ENCODE peak calls at places on chromosomes 11 and 22, in seven cellular contexts. V is fibroblast of lung, C is testis, Z is A673, N is lower leg skin, P is prostate gland, H is right atrium auricular region. J is an unnamed sample.

GRCh38 chr11:85805387-85805786 is 5.6 kb downstream of the SYTL2 start:
- DNase-seq in V (peak), C (no peak), Z (no peak), N (no peak), P (no peak), H (no peak), J (no peak)

GRCh38 chr11:12282676-12283075 is 94.7 kb upstream of the PARVA start:
- DNase-seq in V (peak), C (no peak), Z (no peak), N (no peak), P (no peak), H (no peak), J (no peak)

GRCh38 chr11:72831521-72832300 is 17.5 kb downstream of the ATG16L2 start:
- DNase-seq in V (peak), C (peak), Z (peak), N (peak), P (peak), H (peak), J (no peak)

GRCh38 chr11:33703234-33703633 is 2.6 kb upstream of the C11orf91 start:
- DNase-seq in V (no peak), C (no peak), Z (no peak), N (no peak), P (no peak), H (no peak), J (no peak)

GRCh38 chr11:71145368-71145767 is 107.0 kb downstream of the SHANK2 start:
- DNase-seq in V (no peak), C (no peak), Z (no peak), N (no peak), P (no peak), H (no peak), J (no peak)

GRCh38 chr11:114738954-114739353 is 60.6 kb downstream of the NXPE2 start:
- DNase-seq in V (peak), C (peak), Z (peak), N (no peak), P (peak), H (no peak), J (peak)

GRCh38 chr11:93082900-93083299 is 113.4 kb downstream of the MTNR1B start:
- DNase-seq in V (no peak), C (no peak), Z (no peak), N (no peak), P (no peak), H (no peak), J (no peak)

GRCh38 chr11:24697722-24698121 is 200.9 kb downstream of the LUZP2 start:
- DNase-seq in V (peak), C (no peak), Z (no peak), N (no peak), P (no peak), H (no peak), J (no peak)

GRCh38 chr11:92810423-92810822 is 159.0 kb upstream of the MTNR1B start:
- DNase-seq in V (no peak), C (no peak), Z (no peak), N (no peak), P (no peak), H (no peak), J (no peak)

GRCh38 chr11:75786101-75786736 is 17.6 kb downstream of the DGAT2 start:
- DNase-seq in V (no peak), C (no peak), Z (no peak), N (no peak), P (no peak), H (no peak), J (no peak)

GRCh38 chr11:27429740-27430451 is 42.7 kb downstream of the LGR4 start:
- DNase-seq in V (peak), C (no peak), Z (peak), N (no peak), P (peak), H (no peak), J (peak)

GRCh38 chr11:32890843-32891656 is 1.6 kb upstream of the QSER1 start:
- DNase-seq in V (no peak), C (no peak), Z (peak), N (peak), P (no peak), H (no peak), J (no peak)

GRCh38 chr11:125941606-125942275 is 4.1 kb upstream of the VSIG10L2 start:
- DNase-seq in V (peak), C (peak), Z (peak), N (peak), P (peak), H (peak), J (peak)

GRCh38 chr11:134572741-134573675 is 161.0 kb upstream of the B3GAT1 start:
- DNase-seq in V (no peak), C (no peak), Z (no peak), N (no peak), P (no peak), H (peak), J (no peak)

GRCh38 chr11:1785749-1786261 is 22.1 kb upstream of the CTSD start:
- DNase-seq in V (no peak), C (no peak), Z (no peak), N (peak), P (no peak), H (no peak), J (no peak)

GRCh38 chr11:11446967-11447366 is 93.9 kb upstream of the CSNK2A3 start:
- DNase-seq in V (no peak), C (no peak), Z (no peak), N (no peak), P (no peak), H (no peak), J (no peak)

GRCh38 chr11:108891909-108892511 is 227.1 kb downstream of the DDX10 start:
- DNase-seq in V (no peak), C (no peak), Z (no peak), N (no peak), P (no peak), H (no peak), J (no peak)

GRCh38 chr22:23553438-23553837 is 26.7 kb downstream of the IGLL1 start:
- DNase-seq in V (no peak), C (no peak), Z (no peak), N (peak), P (no peak), H (no peak), J (no peak)

GRCh38 chr22:24437820-24438328 is 10.5 kb downstream of the ADORA2A start:
- DNase-seq in V (no peak), C (no peak), Z (peak), N (no peak), P (no peak), H (no peak), J (no peak)

GRCh38 chr22:20208713-20209310 is 58.0 kb upstream of the CCDC188 start:
- DNase-seq in V (no peak), C (no peak), Z (no peak), N (no peak), P (no peak), H (no peak), J (no peak)

GRCh38 chr11:121367434-121367833 is 74.9 kb downstream of the SC5D start:
- DNase-seq in V (no peak), C (no peak), Z (peak), N (no peak), P (no peak), H (no peak), J (peak)

GRCh38 chr11:72229336-72229924 is 4.9 kb downstream of the INPPL1 start:
- DNase-seq in V (no peak), C (peak), Z (no peak), N (peak), P (no peak), H (no peak), J (no peak)

GRCh38 chr11:11171285-11171684 is 181.8 kb downstream of the CSNK2A3 start:
- DNase-seq in V (peak), C (no peak), Z (no peak), N (no peak), P (no peak), H (no peak), J (no peak)

GRCh38 chr11:24298126-24298525 is 198.7 kb upstream of the LUZP2 start:
- DNase-seq in V (no peak), C (no peak), Z (peak), N (no peak), P (no peak), H (no peak), J (no peak)

GRCh38 chr22:36332623-36333331 is 55.0 kb downstream of the MYH9 start:
- DNase-seq in V (peak), C (no peak), Z (peak), N (peak), P (peak), H (no peak), J (no peak)

GRCh38 chr11:78957481-78958245 is 383.0 kb upstream of the NARS2 start:
- DNase-seq in V (peak), C (no peak), Z (no peak), N (peak), P (no peak), H (no peak), J (no peak)

GRCh38 chr11:111388842-111389241 is 9.8 kb upstream of the POU2AF1 start:
- DNase-seq in V (no peak), C (no peak), Z (no peak), N (no peak), P (peak), H (no peak), J (no peak)

GRCh38 chr11:6627762-6628241 is 8.6 kb upstream of the TPP1 start:
- DNase-seq in V (no peak), C (no peak), Z (no peak), N (no peak), P (no peak), H (no peak), J (no peak)

GRCh38 chr11:108551653-108552462 is 41.7 kb downstream of the EXPH5 start:
- DNase-seq in V (peak), C (no peak), Z (no peak), N (peak), P (no peak), H (no peak), J (no peak)

GRCh38 chr11:82465481-82465880 is 268.2 kb downstream of the FAM181B start:
- DNase-seq in V (no peak), C (no peak), Z (no peak), N (no peak), P (no peak), H (no peak), J (no peak)

GRCh38 chr11:6667733-6668374 is 12.2 kb upstream of the DCHS1 start:
- DNase-seq in V (no peak), C (no peak), Z (peak), N (no peak), P (no peak), H (no peak), J (peak)

GRCh38 chr11:94876645-94877445 is 96.5 kb downstream of the CWC15 start:
- DNase-seq in V (peak), C (peak), Z (peak), N (peak), P (peak), H (peak), J (peak)

GRCh38 chr11:46916669-46917108 is 1.7 kb downstream of the LRP4 start:
- DNase-seq in V (peak), C (peak), Z (peak), N (peak), P (peak), H (peak), J (peak)

GRCh38 chr11:96196074-96196787 is 146.8 kb downstream of the MAML2 start:
- DNase-seq in V (no peak), C (no peak), Z (no peak), N (no peak), P (no peak), H (no peak), J (no peak)

GRCh38 chr22:39522567-39523300 is 2.4 kb downstream of the ATF4 start:
- DNase-seq in V (peak), C (no peak), Z (no peak), N (no peak), P (peak), H (no peak), J (no peak)

GRCh38 chr11:12017243-12017678 is 8.8 kb upstream of the DKK3 start:
- DNase-seq in V (peak), C (no peak), Z (no peak), N (no peak), P (no peak), H (no peak), J (peak)

GRCh38 chr11:704189-704798 is 1.7 kb upstream of the EPS8L2 start:
- DNase-seq in V (no peak), C (no peak), Z (no peak), N (no peak), P (no peak), H (no peak), J (no peak)

GRCh38 chr11:67032830-67033555 is 10.1 kb downstream of the SYT12 start:
- DNase-seq in V (peak), C (no peak), Z (no peak), N (no peak), P (no peak), H (peak), J (peak)

DNA sequence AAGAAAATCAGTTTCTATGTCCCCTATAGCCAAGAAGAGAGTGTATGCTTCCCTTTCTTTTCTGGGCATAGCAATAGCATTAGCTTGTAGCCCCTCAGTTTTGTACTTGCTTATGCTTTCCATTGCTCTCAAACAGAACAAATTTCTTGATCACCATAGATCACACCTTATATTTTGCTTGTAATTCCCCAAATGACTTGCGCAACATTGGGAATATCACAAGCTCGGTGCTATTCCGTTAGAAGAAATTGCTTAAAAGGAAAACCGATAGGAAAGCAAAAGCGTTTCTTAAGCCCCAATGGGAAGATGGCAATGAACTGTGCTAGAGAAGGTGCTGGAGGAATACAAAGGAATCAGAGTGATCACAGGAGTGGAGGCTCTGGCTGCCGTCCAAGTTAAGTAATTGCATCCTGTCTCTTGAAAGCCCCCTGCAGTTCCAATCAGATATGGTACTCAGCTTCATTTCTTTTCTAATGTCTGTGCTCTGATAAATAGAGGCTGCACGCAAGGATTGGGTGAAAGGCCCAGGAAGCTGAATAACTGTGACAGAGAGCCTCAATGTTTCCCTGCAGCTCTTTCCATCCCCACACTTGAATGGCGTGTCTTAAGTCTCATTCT is 182.1 kb upstream of the KIRREL3 start:
- DNase-seq in V (no peak), C (no peak), Z (peak), N (no peak), P (no peak), H (no peak), J (no peak)
- TF ChIP-seq CTCF in V (no peak), C (no peak), Z (no peak), N (no peak), P (no peak), H (no peak), J (no peak)

GRCh38 chr11:14642873-14643696 is 519 bp upstream of the PDE3B start:
- DNase-seq in V (no peak), C (no peak), Z (no peak), N (peak), P (no peak), H (no peak), J (no peak)

GRCh38 chr11:14644396-14645246 is 1.0 kb downstream of the PDE3B start:
- DNase-seq in V (peak), C (peak), Z (peak), N (peak), P (peak), H (no peak), J (no peak)

GRCh38 chr11:14642453-14642852 is 1.2 kb upstream of the PDE3B start:
- DNase-seq in V (no peak), C (no peak), Z (no peak), N (no peak), P (no peak), H (no peak), J (no peak)

GRCh38 chr11:14643697-14644395 is at the start of gene PDE3B:
- DNase-seq in V (peak), C (peak), Z (peak), N (peak), P (peak), H (peak), J (no peak)

DNA sequence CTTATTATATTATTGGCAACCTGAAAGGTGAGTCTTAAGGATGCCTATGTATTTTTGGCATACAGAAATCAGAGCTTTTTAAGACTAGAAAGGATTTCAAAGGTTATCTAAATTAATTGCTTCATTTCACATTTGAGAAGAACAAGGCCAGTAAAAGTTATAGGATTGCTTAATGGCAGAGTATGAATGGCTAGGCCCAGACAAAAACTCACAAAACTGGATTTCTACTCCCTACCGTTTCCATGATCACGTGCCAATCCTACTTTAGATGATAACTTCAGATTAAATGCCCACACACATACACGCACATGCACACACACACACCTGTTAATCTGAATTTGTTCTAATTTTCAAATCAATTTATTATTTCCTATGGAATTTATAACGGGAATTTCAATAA is 1.8 kb upstream of the PDE3B start:
- DNase-seq in V (no peak), C (no peak), Z (no peak), N (no peak), P (peak), H (no peak), J (no peak)
- H3K4me3 ChIP-seq in V (no peak), C (no peak), Z (no peak), N (no peak), P (no peak), H (no peak), J (no peak)

GRCh38 chr22:49630448-49630946 is 197.2 kb downstream of the BRD1 start:
- DNase-seq in V (no peak), C (no peak), Z (no peak), N (no peak), P (no peak), H (no peak), J (no peak)

GRCh38 chr22:49634006-49634772 is 193.5 kb downstream of the BRD1 start:
- DNase-seq in V (no peak), C (peak), Z (no peak), N (no peak), P (no peak), H (no peak), J (no peak)

GRCh38 chr22:49629586-49630447 is 197.9 kb downstream of the BRD1 start:
- DNase-seq in V (no peak), C (no peak), Z (peak), N (no peak), P (no peak), H (no peak), J (no peak)

GRCh38 chr22:49633010-49633324 is 194.7 kb downstream of the BRD1 start:
- DNase-seq in V (no peak), C (no peak), Z (no peak), N (no peak), P (no peak), H (no peak), J (no peak)

DNA sequence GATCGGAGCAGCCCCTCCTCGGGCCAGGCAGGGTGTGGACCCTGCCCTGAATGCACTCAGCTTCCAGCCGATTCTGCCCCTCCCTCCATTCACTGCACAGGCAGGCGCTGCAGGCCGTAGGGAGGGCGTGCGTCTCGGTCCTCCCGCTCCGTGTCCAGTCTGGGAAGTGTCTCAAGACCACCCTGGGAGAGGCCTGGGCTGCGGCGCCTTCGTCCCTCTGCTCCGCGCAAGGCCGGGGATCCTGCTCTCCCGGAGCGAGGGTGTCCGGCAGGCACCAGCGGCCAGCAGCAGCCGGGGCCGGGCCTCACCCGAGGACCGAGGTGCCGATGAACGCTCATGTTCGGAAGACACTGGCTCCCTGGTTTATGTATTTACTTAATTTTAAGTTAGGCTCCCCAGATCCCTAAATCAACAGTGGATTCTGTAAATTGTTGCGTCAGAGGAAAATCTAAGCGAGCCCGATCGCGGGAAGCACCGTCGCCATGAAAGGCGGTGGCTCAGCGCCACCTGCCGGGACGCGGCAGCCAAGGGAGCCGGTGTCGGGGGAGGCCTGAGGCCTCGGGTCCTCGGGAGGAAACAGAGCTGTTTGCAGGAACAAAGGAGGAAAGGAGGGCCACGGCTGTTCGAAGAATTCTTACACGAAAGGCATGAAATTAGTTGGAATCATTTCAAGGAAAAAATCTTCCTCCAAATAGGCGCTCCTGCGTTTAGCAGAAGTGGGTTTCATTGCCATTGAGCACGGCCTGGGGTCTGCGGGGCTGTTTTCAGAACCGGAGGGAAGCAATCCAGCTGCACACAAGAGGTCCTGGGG is 195.3 kb downstream of the BRD1 start:
- DNase-seq in V (peak), C (peak), Z (peak), N (no peak), P (peak), H (no peak), J (peak)
- TF ChIP-seq CTCF in V (peak), C (peak), Z (peak), N (no peak), P (peak), H (peak), J (peak)

DNA sequence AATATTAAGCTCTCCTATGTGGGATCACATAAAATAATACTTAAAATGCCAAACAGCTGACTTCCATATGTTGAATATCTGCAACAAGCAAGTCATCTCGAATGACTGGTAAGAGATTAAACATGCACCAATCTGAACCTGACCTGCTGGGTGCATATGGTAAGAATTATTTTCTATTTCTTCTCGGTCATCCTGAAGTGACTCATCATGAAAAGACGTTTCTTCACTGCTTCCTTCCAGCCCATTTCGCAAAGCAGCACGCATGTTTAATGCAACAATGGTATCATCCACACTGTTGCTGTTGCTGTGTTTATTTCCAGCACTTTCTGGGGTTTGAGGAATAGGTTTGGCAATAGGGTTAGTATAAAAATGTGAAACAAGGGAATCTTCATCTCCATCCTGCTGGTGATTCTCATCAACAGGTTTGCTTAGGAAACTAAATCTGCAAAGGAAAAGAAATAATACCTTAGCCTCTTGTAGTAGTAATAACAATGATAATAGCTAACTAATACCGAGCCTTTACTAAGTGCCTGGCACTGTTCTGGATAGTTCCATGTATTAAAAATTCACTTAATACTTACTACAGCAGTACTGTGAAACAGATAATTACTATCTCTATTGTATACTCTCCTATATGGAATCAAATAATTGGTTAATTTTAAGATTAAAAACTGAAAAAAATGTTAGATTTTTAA is 52.0 kb upstream of the CHRNA10 start:
- DNase-seq in V (peak), C (no peak), Z (peak), N (no peak), P (no peak), H (no peak), J (peak)
- H3K4me3 ChIP-seq in V (no peak), C (no peak), Z (no peak), N (no peak), P (no peak), H (no peak), J (no peak)

J was measured in astrocyte of the cerebellum.